ENCODE peak calls at places on chromosomes 2 and 18, in ten cellular contexts. J is anterior cingulate cortex; D is fibroblast of the aortic adventitia; A is CD8-positive, alpha-beta T cell; H is HEK293T; F is mammary epithelial cell; K is SJSA1; S is lung microvascular endothelial cell; L is MCF 10A; U is neural progenitor cell. Y is an unnamed sample.

GRCh38 chr18:56089607-56090258 is 501.7 kb upstream of the TCF4 start:
- DNase-seq in J (no peak), D (no peak), A (no peak), H (no peak), F (no peak), K (no peak), S (no peak), L (no peak), U (no peak), Y (no peak)

GRCh38 chr2:88627055-88627855 is at the start of gene EIF2AK3:
- DNase-seq in J (peak; percentile 99), D (peak; percentile 100), A (peak; percentile 91), H (peak; percentile 90), F (peak; percentile 100), K (peak; percentile 99), S (peak; percentile 100), L (peak; percentile 100), U (peak; percentile 100), Y (peak; percentile 100)

GRCh38 chr2:220417503-220417902 is 790.1 kb downstream of the SLC4A3 start:
- DNase-seq in J (no peak), D (no peak), A (no peak), H (no peak), F (no peak), K (no peak), S (no peak), L (no peak), U (peak; percentile 33), Y (no peak)

GRCh38 chr2:204748286-204748685 is 203.0 kb downstream of the PARD3B start:
- DNase-seq in J (no peak), D (no peak), A (no peak), H (no peak), F (no peak), K (no peak), S (no peak), L (no peak), U (no peak), Y (no peak)

GRCh38 chr18:11998182-11998581 is 16.9 kb downstream of the IMPA2 start:
- DNase-seq in J (peak; percentile 26), D (no peak), A (no peak), H (no peak), F (no peak), K (no peak), S (no peak), L (no peak), U (peak; percentile 15), Y (no peak)

GRCh38 chr18:13232060-13232917 is 13.7 kb downstream of the LDLRAD4 start:
- DNase-seq in J (peak; percentile 65), D (no peak), A (no peak), H (no peak), F (no peak), K (peak; percentile 45), S (peak; percentile 71), L (no peak), U (no peak), Y (no peak)

GRCh38 chr2:127525692-127526141 is 572 bp downstream of the IWS1 start:
- DNase-seq in J (no peak), D (peak; percentile 74), A (no peak), H (no peak), F (peak; percentile 59), K (no peak), S (peak; percentile 45), L (peak; percentile 51), U (peak; percentile 42), Y (peak; percentile 23)

GRCh38 chr2:240431663-240432424 is 3.6 kb upstream of the GPC1 start:
- DNase-seq in J (no peak), D (no peak), A (peak; percentile 2), H (no peak), F (no peak), K (peak; percentile 32), S (no peak), L (no peak), U (no peak), Y (no peak)

GRCh38 chr2:182240862-182241371 is 185.9 kb downstream of the PDE1A start:
- DNase-seq in J (no peak), D (peak; percentile 41), A (no peak), H (peak; percentile 45), F (peak; percentile 31), K (no peak), S (peak; percentile 82), L (peak; percentile 63), U (peak; percentile 48), Y (peak; percentile 29)

GRCh38 chr2:84963692-84964405 is 7.1 kb upstream of the KCMF1 start:
- DNase-seq in J (no peak), D (peak; percentile 70), A (no peak), H (no peak), F (peak; percentile 44), K (peak; percentile 58), S (no peak), L (peak; percentile 87), U (no peak), Y (peak; percentile 58)

GRCh38 chr2:28185881-28186280 is 206.8 kb upstream of the FOSL2 start:
- DNase-seq in J (no peak), D (peak; percentile 43), A (no peak), H (no peak), F (peak; percentile 70), K (no peak), S (no peak), L (peak; percentile 55), U (no peak), Y (no peak)

GRCh38 chr2:169472249-169472648 is 7.0 kb upstream of the BBS5 start:
- DNase-seq in J (no peak), D (no peak), A (no peak), H (no peak), F (no peak), K (no peak), S (no peak), L (no peak), U (no peak), Y (no peak)

GRCh38 chr2:105338020-105338385 is 663 bp downstream of the C2orf49 start:
- DNase-seq in J (no peak), D (no peak), A (no peak), H (no peak), F (no peak), K (no peak), S (no peak), L (no peak), U (no peak), Y (no peak)

GRCh38 chr2:177692042-177692823 is 299.7 kb downstream of the AGPS start:
- DNase-seq in J (no peak), D (no peak), A (no peak), H (no peak), F (peak; percentile 45), K (no peak), S (no peak), L (peak; percentile 60), U (no peak), Y (peak; percentile 84)

GRCh38 chr2:217223222-217223930 is 363.5 kb upstream of the TNP1 start:
- DNase-seq in J (no peak), D (peak; percentile 90), A (no peak), H (no peak), F (peak; percentile 85), K (peak; percentile 86), S (peak; percentile 11), L (peak; percentile 65), U (no peak), Y (peak; percentile 89)

Y was measured in kidney glomerular epithelial cell.